ENCODE peak calls at places on chromosomes 1 and 21, in eight cellular contexts. A is mucosa of gallbladder; T is RPMI7951; H is Daoy; R is GM12864; U is cardiac muscle cell; Y is GM04503; N is effector CD4-positive, alpha-beta T cell. X is an unnamed sample.

GRCh38 chr1:229041946-229042345 is 229.0 kb upstream of the RAB4A start:
- DNase-seq in A (no peak), T (no peak), H (no peak), R (no peak), U (no peak), Y (no peak), N (no peak), X (no peak)

GRCh38 chr1:37476460-37477197 is 2.2 kb downstream of the ZC3H12A start:
- DNase-seq in A (peak; percentile 76), T (peak; percentile 93), H (peak; percentile 93), R (no peak), U (no peak), Y (no peak), N (no peak), X (peak; percentile 78)

GRCh38 chr1:192951961-192952460 is 107.1 kb downstream of the UCHL5 start:
- DNase-seq in A (no peak), T (peak; percentile 86), H (peak; percentile 79), R (peak; percentile 15), U (no peak), Y (peak; percentile 34), N (no peak), X (peak; percentile 20)

GRCh38 chr1:36497207-36497606 is 14.5 kb upstream of the CSF3R start:
- DNase-seq in A (no peak), T (no peak), H (no peak), R (no peak), U (no peak), Y (peak; percentile 64), N (no peak), X (no peak)

GRCh38 chr21:42646836-42647235 is 6.6 kb upstream of the PDE9A start:
- DNase-seq in A (no peak), T (no peak), H (no peak), R (no peak), U (no peak), Y (no peak), N (no peak), X (no peak)

GRCh38 chr1:216721878-216722277 is 1.4 kb downstream of the ESRRG start:
- DNase-seq in A (no peak), T (no peak), H (no peak), R (no peak), U (no peak), Y (no peak), N (no peak), X (no peak)

GRCh38 chr1:151547119-151547899 is 7.2 kb downstream of the TUFT1 start:
- DNase-seq in A (peak; percentile 84), T (peak; percentile 86), H (peak; percentile 95), R (no peak), U (peak; percentile 27), Y (peak; percentile 94), N (no peak), X (peak; percentile 67)

GRCh38 chr1:148434832-148435231 is 48.3 kb downstream of the PPIAL4G start:
- DNase-seq in A (no peak), T (no peak), H (no peak), R (no peak), U (no peak), Y (no peak), N (no peak), X (no peak)

X was measured in uterus.